ENCODE peak calls at places on chromosomes 13 and 19, in nine cellular contexts. Q is H9; Y is Peyer's patch; N is CD8-positive, alpha-beta T cell; S is tibial nerve; A is fibroblast of lung; X is breast epithelium; K is thoracic aorta; F is PC-3. I is an unnamed sample. For H3K27me3 and H3K4me1, the result is how much of the 10 kb centered on the place peaks cover.

GRCh38 chr13:20370815-20371421 is 138.8 kb upstream of the GJB6 start:
- DNase-seq in Q (no peak), Y (no peak), N (no peak), S (no peak), A (no peak), X (no peak), K (no peak), F (peak), I (no peak)

GRCh38 chr13:99971576-99972189 is at the start of gene ZIC5:
- DNase-seq in Q (peak), Y (peak), N (no peak), S (no peak), A (no peak), X (no peak), K (no peak), F (no peak), I (peak)

GRCh38 chr13:71860547-71861131 is 6.4 kb downstream of the DACH1 start:
- DNase-seq in Q (no peak), Y (no peak), N (no peak), S (no peak), A (no peak), X (no peak), K (no peak), F (no peak), I (no peak)

GRCh38 chr19:38213911-38214625 is 10.0 kb downstream of the DPF1 start:
- DNase-seq in Q (no peak), Y (no peak), N (peak), S (no peak), A (peak), X (no peak), K (no peak), F (peak), I (no peak)

GRCh38 chr13:78998736-78999135 is 339.8 kb upstream of the OBI1 start:
- DNase-seq in Q (no peak), Y (no peak), N (no peak), S (no peak), A (no peak), X (no peak), K (no peak), F (no peak), I (no peak)

GRCh38 chr19:5558101-5558621 is 9.6 kb downstream of the TINCR start:
- DNase-seq in Q (no peak), Y (no peak), N (no peak), S (no peak), A (no peak), X (no peak), K (no peak), F (no peak), I (no peak)

GRCh38 chr13:27678306-27679040 is 56.8 kb downstream of the POLR1D start:
- DNase-seq in Q (peak), Y (no peak), N (no peak), S (no peak), A (no peak), X (no peak), K (no peak), F (peak), I (peak)

GRCh38 chr13:33611016-33611805 is 206.7 kb upstream of the RFC3 start:
- DNase-seq in Q (no peak), Y (no peak), N (no peak), S (peak), A (peak), X (no peak), K (peak), F (no peak), I (no peak)

GRCh38 chr19:54298357-54299125 is 14.4 kb downstream of the LILRA5 start:
- DNase-seq in Q (no peak), Y (no peak), N (no peak), S (no peak), A (no peak), X (peak), K (no peak), F (no peak), I (no peak)

GRCh38 chr19:57817976-57818375 is 3.3 kb upstream of the ZNF552 start:
- DNase-seq in Q (no peak), Y (no peak), N (no peak), S (no peak), A (no peak), X (no peak), K (no peak), F (no peak), I (no peak)

GRCh38 chr13:45628094-45628493 is 12.6 kb upstream of the ERICH6B start:
- DNase-seq in Q (no peak), Y (no peak), N (no peak), S (no peak), A (no peak), X (no peak), K (no peak), F (no peak), I (no peak)

GRCh38 chr13:20473888-20474287 is 51.8 kb downstream of the CRYL1 start:
- DNase-seq in Q (no peak), Y (no peak), N (no peak), S (no peak), A (no peak), X (no peak), K (no peak), F (no peak), I (no peak)

DNA sequence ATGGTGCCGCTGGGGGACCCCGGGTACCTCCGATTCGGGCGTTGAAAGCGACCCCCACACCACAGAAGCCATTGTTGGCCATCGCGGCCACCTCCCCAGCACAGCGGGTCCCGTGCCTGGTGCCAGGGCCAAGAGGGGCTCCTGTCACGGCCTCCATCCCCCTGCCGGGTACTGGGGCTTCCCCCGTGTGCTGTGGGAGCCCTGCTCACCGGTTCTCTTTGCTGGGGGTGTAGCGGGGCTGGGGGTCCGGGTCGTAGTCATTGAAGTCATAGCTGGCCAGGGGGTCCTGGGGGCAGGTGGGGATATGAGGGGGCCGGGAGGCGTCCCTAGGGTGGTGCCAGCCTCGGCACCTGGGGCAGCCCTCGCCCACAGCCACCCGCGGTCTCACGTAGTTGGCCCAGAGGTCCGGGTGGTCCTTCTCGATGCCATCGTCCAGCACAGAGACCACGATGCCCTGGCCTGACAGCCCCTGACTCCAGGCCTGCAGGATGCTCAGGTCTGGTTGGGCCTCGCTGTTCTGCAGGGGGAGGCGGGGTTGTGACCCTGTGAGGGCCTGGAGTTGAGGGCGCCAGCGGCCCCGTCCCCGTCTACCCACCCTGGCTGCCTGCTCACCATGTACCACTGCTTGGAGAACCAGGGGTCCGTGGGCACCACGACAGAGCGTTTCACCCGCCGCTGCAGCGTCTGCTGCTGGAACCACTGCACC is 2.4 kb downstream of the PCSK4 start:
- DNase-seq in Q (no peak), Y (no peak), N (no peak), S (no peak), A (no peak), X (no peak), K (no peak), F (no peak), I (no peak)
- H3K27me3 ChIP-seq in Q (under half), Y (under half), N (under half), S (under half), A (under half), X (under half), K (under half), F (under half), I (under half)

GRCh38 chr19:18942692-18943091 is 1.7 kb upstream of the HOMER3 start:
- DNase-seq in Q (no peak), Y (no peak), N (no peak), S (no peak), A (no peak), X (no peak), K (no peak), F (no peak), I (no peak)

GRCh38 chr19:18940791-18941627 is at the start of gene HOMER3:
- DNase-seq in Q (peak), Y (peak), N (peak), S (peak), A (peak), X (peak), K (peak), F (peak), I (no peak)

GRCh38 chr19:18943465-18943864 is 2.4 kb upstream of the HOMER3 start:
- DNase-seq in Q (no peak), Y (no peak), N (no peak), S (no peak), A (no peak), X (no peak), K (no peak), F (no peak), I (no peak)

GRCh38 chr19:18939922-18940775 is 868 bp downstream of the HOMER3 start:
- DNase-seq in Q (peak), Y (peak), N (no peak), S (no peak), A (peak), X (peak), K (no peak), F (peak), I (no peak)

DNA sequence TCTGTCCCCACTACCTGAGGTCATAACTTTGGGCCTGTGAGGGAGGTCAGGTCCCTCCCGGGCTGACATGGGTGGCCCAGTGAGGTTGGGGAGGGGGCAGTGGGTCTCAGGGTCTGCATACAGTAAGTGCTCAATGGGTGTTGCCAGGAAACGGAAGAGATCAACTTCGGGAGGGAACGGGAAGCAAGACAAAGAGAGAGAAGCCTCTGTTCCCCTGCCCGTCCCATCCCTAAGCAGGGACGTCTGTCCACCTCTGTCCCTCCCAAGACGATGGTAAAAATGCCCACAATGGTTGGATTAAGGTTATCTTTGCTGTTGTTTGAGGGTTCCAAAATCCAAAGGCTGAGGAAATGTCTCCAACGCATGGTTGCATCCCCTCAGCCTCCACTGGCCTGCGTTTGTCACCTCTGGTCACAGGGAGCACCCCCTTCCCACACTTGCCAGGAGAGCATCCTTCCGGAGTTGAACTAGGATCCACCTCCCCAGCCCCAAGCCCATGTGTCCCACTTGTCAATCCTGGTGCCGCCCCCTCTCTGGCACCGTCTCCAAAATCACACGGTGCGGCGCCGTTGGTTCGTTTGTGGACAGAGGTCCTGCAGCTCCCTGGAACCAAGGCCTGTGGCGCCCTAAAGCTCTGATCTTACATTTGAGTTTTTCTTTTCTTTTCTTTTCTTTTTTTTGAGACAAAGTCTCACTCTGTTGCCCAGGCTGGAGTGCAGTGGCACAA is 774 bp upstream of the HOMER3 start:
- DNase-seq in Q (peak), Y (no peak), N (no peak), S (no peak), A (no peak), X (no peak), K (no peak), F (no peak), I (no peak)
- H3K4me1 ChIP-seq in Q (under half), Y (under half), N (under half), S (under half), A (under half), X (under half), K (under half), F (under half), I (under half)

GRCh38 chr19:40742477-40742876 is 7.8 kb downstream of the ACTMAP start:
- DNase-seq in Q (no peak), Y (no peak), N (no peak), S (no peak), A (no peak), X (no peak), K (no peak), F (no peak), I (no peak)

GRCh38 chr19:40747536-40747935 is 2.7 kb downstream of the ACTMAP start:
- DNase-seq in Q (no peak), Y (no peak), N (no peak), S (no peak), A (no peak), X (no peak), K (no peak), F (no peak), I (no peak)

GRCh38 chr19:40745402-40745780 is 4.9 kb downstream of the ACTMAP start:
- DNase-seq in Q (no peak), Y (no peak), N (no peak), S (no peak), A (peak), X (no peak), K (no peak), F (no peak), I (no peak)

GRCh38 chr19:40743926-40744325 is 6.4 kb downstream of the ACTMAP start:
- DNase-seq in Q (no peak), Y (no peak), N (no peak), S (no peak), A (no peak), X (no peak), K (no peak), F (no peak), I (no peak)

DNA sequence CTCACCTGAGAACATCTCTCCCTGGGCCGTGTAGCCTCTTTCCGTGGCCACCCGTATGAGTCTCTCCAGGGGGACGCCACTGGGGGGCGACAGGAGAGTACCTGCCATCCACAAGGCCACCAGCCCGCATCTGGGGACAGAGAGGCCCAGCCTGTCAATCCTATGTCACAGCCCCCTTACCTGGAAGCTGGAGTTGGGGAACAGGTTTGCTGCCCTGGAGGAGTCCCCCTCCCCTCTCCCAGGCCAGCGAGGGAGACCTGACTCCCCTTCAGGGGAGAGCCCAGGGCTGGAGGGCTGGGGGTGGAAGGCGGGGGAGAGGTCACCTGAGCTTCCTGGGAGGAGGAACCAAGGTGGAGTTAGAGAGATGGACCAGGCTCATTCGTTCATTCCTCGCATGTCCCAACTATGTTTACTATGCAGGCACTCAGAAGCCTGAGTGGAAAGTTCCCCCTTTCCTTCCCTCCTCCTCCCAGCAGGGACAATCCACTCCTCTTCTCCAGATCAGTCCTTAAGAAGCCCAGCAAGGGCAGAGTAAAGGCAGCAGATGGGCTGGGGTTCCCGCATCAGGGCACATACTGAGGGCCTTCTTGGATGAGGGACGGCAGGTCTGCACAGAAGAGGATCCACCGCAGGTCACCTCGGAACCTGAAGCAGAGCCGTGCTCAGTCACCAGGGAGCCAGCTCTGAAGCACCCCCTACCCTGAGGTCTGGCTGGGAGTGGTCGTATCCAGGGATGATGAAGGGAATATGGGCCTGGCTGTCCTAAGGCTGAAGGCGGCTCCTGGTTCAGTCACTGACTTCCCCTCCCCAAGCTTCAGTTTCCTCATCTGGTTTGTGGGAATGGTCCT is 5.5 kb downstream of the ACTMAP start:
- DNase-seq in Q (peak), Y (no peak), N (peak), S (no peak), A (no peak), X (no peak), K (no peak), F (no peak), I (no peak)
- TF ChIP-seq CTCF in Q (peak), Y (no peak), N (no peak), S (no peak), A (no peak), X (no peak), K (no peak), F (no peak), I (no peak)

GRCh38 chr19:35860436-35860817 is 3.7 kb downstream of the KIRREL2 start:
- DNase-seq in Q (peak), Y (no peak), N (no peak), S (no peak), A (no peak), X (no peak), K (no peak), F (no peak), I (no peak)

GRCh38 chr19:35859414-35859813 is 2.7 kb downstream of the KIRREL2 start:
- DNase-seq in Q (no peak), Y (no peak), N (no peak), S (no peak), A (no peak), X (no peak), K (no peak), F (no peak), I (no peak)

GRCh38 chr19:35861640-35862160 is 5.0 kb downstream of the KIRREL2 start:
- DNase-seq in Q (no peak), Y (no peak), N (no peak), S (no peak), A (no peak), X (no peak), K (no peak), F (no peak), I (no peak)

GRCh38 chr19:35862528-35862927 is 5.8 kb downstream of the KIRREL2 start:
- DNase-seq in Q (no peak), Y (no peak), N (no peak), S (no peak), A (no peak), X (no peak), K (no peak), F (no peak), I (no peak)

GRCh38 chr19:35860818-35861639 is 4.3 kb downstream of the KIRREL2 start:
- DNase-seq in Q (peak), Y (no peak), N (no peak), S (no peak), A (no peak), X (no peak), K (no peak), F (no peak), I (no peak)
- H3K27me3 ChIP-seq in Q (under half), Y (under half), N (under half), S (half or more), A (under half), X (under half), K (under half), F (under half), I (under half)

GRCh38 chr19:10764340-10764894 is 46.5 kb downstream of the DNM2 start:
- DNase-seq in Q (no peak), Y (peak), N (no peak), S (no peak), A (no peak), X (no peak), K (no peak), F (no peak), I (no peak)

GRCh38 chr19:10766681-10767201 is 48.9 kb downstream of the DNM2 start:
- DNase-seq in Q (no peak), Y (no peak), N (no peak), S (no peak), A (peak), X (no peak), K (no peak), F (no peak), I (no peak)

GRCh38 chr19:10768369-10768768 is 50.5 kb downstream of the DNM2 start:
- DNase-seq in Q (no peak), Y (no peak), N (no peak), S (no peak), A (no peak), X (no peak), K (no peak), F (no peak), I (no peak)

GRCh38 chr19:10767726-10768125 is 49.8 kb downstream of the DNM2 start:
- DNase-seq in Q (no peak), Y (no peak), N (no peak), S (no peak), A (no peak), X (no peak), K (no peak), F (no peak), I (no peak)

DNA sequence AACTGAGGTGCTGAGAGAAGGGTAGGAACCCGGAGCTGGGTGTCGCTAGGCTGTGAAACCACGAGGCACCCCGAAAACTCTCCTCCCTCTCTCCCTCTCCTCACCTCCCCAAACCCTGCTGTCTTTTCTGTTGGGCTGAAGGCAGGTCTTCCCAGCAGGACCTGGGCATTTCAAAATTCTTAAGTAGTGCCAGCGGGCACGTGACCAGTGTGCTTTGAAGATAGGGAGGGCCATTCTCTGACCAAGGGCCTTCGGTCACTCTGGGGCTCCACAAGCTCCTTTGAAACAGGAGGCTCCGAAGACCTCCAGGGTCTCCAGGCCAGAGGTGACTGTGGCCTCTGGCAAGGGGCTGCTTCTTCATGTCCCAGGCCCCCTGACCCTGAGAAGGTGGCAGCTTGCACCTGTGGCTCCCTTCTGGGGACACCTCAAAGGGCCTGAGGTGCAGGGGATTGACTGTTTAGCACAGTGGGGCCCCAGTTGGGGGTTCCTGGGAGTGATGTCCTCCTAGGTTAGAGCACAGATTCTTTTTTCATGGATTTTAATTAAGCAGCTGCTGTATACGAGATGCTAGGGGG is 48.3 kb downstream of the DNM2 start:
- DNase-seq in Q (no peak), Y (no peak), N (no peak), S (no peak), A (no peak), X (no peak), K (no peak), F (no peak), I (no peak)
- H3K4me1 ChIP-seq in Q (under half), Y (under half), N (under half), S (under half), A (under half), X (under half), K (half or more), F (under half), I (under half)

DNA sequence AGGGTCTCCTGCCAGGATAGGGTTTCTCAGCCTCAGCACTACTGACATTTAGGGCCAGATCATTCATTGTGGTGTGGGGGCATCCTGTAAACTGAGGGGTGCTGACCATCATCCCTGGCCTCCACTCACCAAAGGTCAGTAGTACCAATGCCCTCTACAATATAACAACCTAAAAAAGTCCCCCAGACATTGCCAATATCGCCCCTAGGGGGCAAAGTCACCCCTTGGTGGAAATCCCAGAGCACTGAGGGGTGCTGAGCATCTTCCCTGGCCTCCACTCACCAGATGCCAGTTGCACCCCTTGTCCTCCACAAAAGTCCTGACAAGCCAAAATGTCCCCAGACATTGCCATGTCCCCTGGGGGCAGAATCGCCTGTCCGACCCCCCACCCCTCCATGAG is 21.6 kb downstream of the CPAMD8 start:
- DNase-seq in Q (no peak), Y (no peak), N (no peak), S (no peak), A (no peak), X (no peak), K (no peak), F (no peak), I (no peak)
- TF ChIP-seq CTCF in Q (peak), Y (no peak), N (no peak), S (no peak), A (no peak), X (no peak), K (no peak), F (peak), I (no peak)

GRCh38 chr19:51301266-51301665 is 10.2 kb upstream of the IGLON5 start:
- DNase-seq in Q (no peak), Y (peak), N (no peak), S (no peak), A (no peak), X (no peak), K (no peak), F (no peak), I (no peak)
- H3K27me3 ChIP-seq in Q (under half), Y (under half), N (under half), S (under half), A (under half), X (under half), K (under half), F (under half), I (under half)

I was measured in RWPE2.